ENCODE peak calls at places on chromosome 9, in four cellular contexts. O is WTC11; S is CD4-positive, alpha-beta T cell; R is fibroblast of villous mesenchyme. X is an unnamed sample.

GRCh38 chr9:124784503-124784902 is 7.6 kb downstream of the OLFML2A start:
- DNase-seq in O (no peak), S (no peak), R (peak), X (no peak)

GRCh38 chr9:137697832-137698231 is 79.0 kb downstream of the EHMT1 start:
- DNase-seq in O (peak), S (no peak), R (no peak), X (no peak)

GRCh38 chr9:112764837-112765236 is 14.3 kb downstream of the SNX30 start:
- DNase-seq in O (peak), S (no peak), R (no peak), X (no peak)

GRCh38 chr9:131382850-131383729 is 10.8 kb upstream of the PRRC2B start:
- DNase-seq in O (peak), S (no peak), R (peak), X (no peak)

GRCh38 chr9:130997925-130998595 is 10.9 kb upstream of the LAMC3 start:
- DNase-seq in O (peak), S (no peak), R (peak), X (peak)

GRCh38 chr9:94110821-94111252 is 26.6 kb downstream of the PTPDC1 start:
- DNase-seq in O (no peak), S (no peak), R (peak), X (no peak)

GRCh38 chr9:77663754-77664153 is 15.6 kb upstream of the GNA14 start:
- DNase-seq in O (no peak), S (no peak), R (peak), X (no peak)

GRCh38 chr9:15306068-15306756 is 804 bp downstream of the TTC39B start:
- DNase-seq in O (peak), S (peak), R (peak), X (peak)

GRCh38 chr9:112065781-112066606 is 109.1 kb downstream of the SUSD1 start:
- DNase-seq in O (peak), S (no peak), R (peak), X (no peak)

GRCh38 chr9:101693937-101694336 is 44.5 kb downstream of the GRIN3A start:
- DNase-seq in O (no peak), S (no peak), R (no peak), X (no peak)

GRCh38 chr9:5043381-5043780 is 58.3 kb downstream of the JAK2 start:
- DNase-seq in O (no peak), S (no peak), R (peak), X (no peak)

GRCh38 chr9:93500571-93501298 is 47.4 kb upstream of the FAM120AOS start:
- DNase-seq in O (no peak), S (no peak), R (no peak), X (no peak)

GRCh38 chr9:110056062-110056461 is 151.9 kb downstream of the C9orf152 start:
- DNase-seq in O (no peak), S (no peak), R (no peak), X (no peak)
- TF ChIP-seq CTCF in O (no peak), S (no peak), R (no peak), X (no peak)

GRCh38 chr9:92176068-92176799 is 61.0 kb upstream of the SPTLC1 start:
- DNase-seq in O (no peak), S (no peak), R (peak), X (no peak)
- TF ChIP-seq CTCF in O (no peak), S (no peak), R (peak), X (peak)

DNA sequence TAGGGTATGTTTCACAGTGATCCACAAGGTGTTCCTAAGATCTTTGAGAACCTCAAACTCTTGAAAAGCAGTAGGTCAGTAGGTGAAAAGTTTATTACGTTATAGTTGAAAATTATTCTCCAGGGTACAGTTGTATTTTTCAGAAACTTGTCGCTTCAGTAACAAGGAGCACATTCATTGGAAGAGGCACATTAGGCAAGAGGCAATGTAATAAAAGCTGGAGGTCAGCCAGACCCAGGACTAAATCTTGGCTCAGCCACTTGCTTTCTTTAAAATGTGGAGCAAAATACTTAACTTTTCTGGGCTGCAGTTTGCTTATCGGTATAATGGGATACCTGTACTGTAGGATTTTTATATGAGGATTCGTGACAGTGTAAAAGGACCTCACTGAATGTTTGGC is 45.6 kb downstream of the TLE4 start:
- DNase-seq in O (no peak), S (no peak), R (peak), X (no peak)
- TF ChIP-seq CTCF in O (no peak), S (no peak), R (no peak), X (no peak)

GRCh38 chr9:121437891-121438290 is 61.8 kb downstream of the GGTA1 start:
- DNase-seq in O (no peak), S (no peak), R (no peak), X (no peak)

GRCh38 chr9:121439016-121439415 is 60.6 kb downstream of the GGTA1 start:
- DNase-seq in O (no peak), S (no peak), R (no peak), X (no peak)

GRCh38 chr9:121439711-121440110 is 59.9 kb downstream of the GGTA1 start:
- DNase-seq in O (no peak), S (no peak), R (no peak), X (no peak)

GRCh38 chr9:121441163-121441562 is 58.5 kb downstream of the GGTA1 start:
- DNase-seq in O (no peak), S (no peak), R (no peak), X (no peak)

DNA sequence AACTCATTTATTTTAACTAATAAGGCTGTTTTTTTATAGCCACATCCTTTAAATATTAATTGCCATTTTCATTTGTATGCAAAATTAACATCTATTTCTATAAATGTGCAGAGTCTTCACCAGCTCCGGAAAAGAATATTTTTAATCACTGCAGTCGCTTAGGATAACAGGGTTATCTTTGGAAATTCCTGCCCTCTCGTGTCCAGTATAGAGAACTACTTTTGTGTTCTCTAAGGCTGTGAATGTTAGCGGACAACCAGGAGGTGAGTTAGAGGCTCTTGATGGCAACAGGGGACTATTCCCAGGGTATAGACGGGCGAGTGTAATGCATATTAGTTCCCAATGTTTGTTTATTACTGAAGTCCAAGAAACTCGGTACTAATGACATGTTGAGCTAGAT is 59.4 kb downstream of the GGTA1 start:
- DNase-seq in O (no peak), S (no peak), R (peak), X (no peak)
- TF ChIP-seq CTCF in O (no peak), S (no peak), R (peak), X (peak)

DNA sequence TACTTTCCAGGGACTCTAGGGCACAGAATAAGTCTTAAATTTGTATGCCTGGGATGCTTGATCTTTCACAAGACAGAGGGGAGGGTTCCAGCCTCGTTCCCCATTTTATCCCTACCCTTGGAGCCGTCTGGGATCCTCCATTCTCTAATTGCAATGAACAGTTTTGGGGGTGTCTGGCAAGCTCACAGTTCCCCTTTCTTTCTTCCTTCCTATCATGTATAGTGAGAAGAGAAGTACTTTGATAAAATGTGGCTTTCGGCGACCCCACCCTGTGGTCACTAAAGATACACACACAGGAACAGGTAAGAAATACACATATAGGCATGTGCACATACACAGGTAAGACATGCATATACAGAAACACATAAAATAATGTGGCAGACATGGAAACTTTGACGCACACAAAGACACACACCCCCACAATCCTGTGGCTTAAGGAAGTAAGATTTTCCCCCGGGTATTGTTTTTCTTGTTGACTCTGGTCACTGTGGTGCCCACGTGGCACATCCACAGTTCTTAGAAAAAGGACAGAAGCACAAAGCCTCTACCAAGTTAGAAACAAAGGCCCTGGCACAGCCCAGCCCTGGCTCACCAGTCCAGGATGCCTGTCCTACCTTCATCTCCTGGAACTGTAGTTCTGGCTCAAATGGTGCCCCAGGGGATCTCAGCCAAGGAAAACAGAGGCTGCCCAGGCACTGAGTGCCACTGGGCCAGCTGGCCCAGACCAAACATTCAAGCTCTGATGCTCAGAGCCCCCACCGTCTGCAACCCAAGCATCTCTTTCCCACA is 6.3 kb upstream of the SMU1 start:
- DNase-seq in O (no peak), S (no peak), R (no peak), X (no peak)
- TF ChIP-seq CTCF in O (no peak), S (no peak), R (no peak), X (no peak)

DNA sequence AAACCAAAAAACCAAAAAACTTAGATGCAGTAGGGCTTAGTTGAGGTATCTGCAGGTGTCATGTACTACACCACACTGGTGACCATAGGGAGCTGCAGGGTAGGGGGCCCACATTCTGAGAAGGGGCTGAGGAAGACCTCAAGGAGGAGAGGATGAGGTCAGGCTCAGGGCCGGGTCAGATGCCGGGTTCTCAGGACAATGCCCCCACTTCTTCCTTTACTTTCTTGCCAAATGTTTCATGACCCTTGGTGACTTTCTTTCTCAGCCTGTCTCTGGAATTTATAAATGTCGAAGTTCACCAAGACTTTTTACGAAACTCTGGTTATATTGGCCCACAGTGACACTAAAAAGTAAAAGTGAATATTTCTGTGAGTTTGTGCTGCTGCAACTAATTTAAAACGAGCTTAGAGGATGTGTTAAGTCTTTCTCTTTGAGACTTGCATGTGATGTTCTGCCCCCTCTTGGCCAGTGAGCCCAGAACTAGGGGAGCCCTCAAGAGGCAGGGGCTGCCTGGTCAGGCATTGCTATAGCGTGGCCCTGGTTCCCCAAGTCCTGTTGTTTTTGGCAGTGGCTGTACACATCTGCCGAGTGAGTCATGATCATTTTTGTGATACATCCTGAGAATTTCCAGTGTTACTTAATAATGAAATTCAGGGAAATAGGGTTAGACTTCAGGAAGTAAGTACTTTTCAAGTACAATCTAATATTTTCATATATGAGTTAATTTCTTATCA is 11.2 kb downstream of the ACO1 start:
- DNase-seq in O (no peak), S (no peak), R (peak), X (no peak)
- TF ChIP-seq CTCF in O (no peak), S (no peak), R (peak), X (no peak)

DNA sequence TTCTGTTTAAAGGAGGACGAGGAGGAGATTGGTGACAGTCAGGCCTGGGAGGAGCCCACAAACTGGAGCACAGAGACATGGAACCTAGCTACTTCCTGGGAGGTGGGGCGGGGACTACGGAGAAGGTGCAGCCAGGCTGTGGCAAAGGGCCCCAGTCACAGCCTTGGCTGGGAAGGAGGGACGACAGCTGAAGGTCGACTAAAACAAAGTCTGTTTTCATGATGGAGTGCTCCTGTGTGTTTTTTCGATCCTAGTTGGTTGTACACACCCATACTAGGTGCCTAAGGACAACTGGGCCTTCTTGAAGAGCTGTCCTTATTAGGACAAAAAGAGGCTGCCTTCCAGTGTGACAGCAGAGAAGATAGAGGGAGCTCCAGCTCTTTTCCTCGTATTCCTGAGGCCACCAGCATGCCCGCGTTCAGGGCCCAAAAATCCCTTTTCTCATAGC is 2.9 kb downstream of the CCDC107 start:
- DNase-seq in O (no peak), S (no peak), R (peak), X (no peak)
- TF ChIP-seq CTCF in O (no peak), S (no peak), R (peak), X (no peak)

DNA sequence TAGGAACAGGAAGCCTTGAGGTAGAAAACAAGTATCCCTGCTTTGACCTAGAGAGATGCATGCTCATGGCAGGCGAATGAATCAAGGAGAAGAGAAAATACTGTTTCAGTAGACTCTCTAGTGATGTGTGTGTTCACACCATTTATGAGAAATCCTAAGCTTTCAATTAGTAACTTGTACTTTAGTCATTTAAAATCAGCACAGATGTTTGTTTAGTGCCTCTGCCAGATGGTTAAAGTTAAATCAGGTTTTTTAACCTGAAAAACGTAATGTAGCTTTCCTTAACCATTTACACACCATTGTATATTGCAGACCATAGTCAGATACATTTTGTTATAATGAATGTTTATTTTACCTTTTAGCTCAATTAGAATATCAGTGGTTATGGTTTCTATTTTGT is 5.0 kb downstream of the TJP2 start:
- DNase-seq in O (no peak), S (no peak), R (no peak), X (no peak)
- TF ChIP-seq CTCF in O (no peak), S (no peak), R (no peak), X (no peak)

X was measured in progenitor cell of endocrine pancreas.